ENCODE peak calls at places on chromosomes 4 and X, in four cellular contexts. One of them, this sample, is unnamed.

GRCh38 chr4:39466747-39467146 is 7.9 kb downstream of the LIAS start:
- DNase-seq in IMR-90: peak; percentile 73
- DNase-seq in HepG2: no peak
- DNase-seq in K562: no peak
- DNase-seq in this sample: no peak

GRCh38 chrX:53280316-53280702 is 1.1 kb downstream of the IQSEC2 start:
- DNase-seq in IMR-90: no peak
- DNase-seq in HepG2: no peak
- DNase-seq in K562: no peak
- DNase-seq in this sample: no peak

GRCh38 chr4:90442619-90443018 is 315.4 kb downstream of the CCSER1 start:
- DNase-seq in IMR-90: no peak
- DNase-seq in HepG2: no peak
- DNase-seq in K562: no peak
- DNase-seq in this sample: no peak

GRCh38 chr4:142121951-142122350 is 485.6 kb downstream of the IL15 start:
- DNase-seq in IMR-90: no peak
- DNase-seq in HepG2: no peak
- DNase-seq in K562: no peak
- DNase-seq in this sample: no peak

GRCh38 chr4:183200453-183200852 is 101.4 kb downstream of the WWC2 start:
- DNase-seq in IMR-90: peak; percentile 92
- DNase-seq in HepG2: no peak
- DNase-seq in K562: no peak
- DNase-seq in this sample: peak; percentile 46

GRCh38 chr4:56821394-56822263 is at the start of gene SPINK2:
- DNase-seq in IMR-90: no peak
- DNase-seq in HepG2: no peak
- DNase-seq in K562: peak; percentile 69
- DNase-seq in this sample: peak; percentile 22

GRCh38 chr4:85717847-85718246 is 242.9 kb downstream of the ARHGAP24 start:
- DNase-seq in IMR-90: no peak
- DNase-seq in HepG2: no peak
- DNase-seq in K562: no peak
- DNase-seq in this sample: no peak

GRCh38 chr4:52640808-52641595 is 18.1 kb downstream of the USP46 start:
- DNase-seq in IMR-90: peak; percentile 70
- DNase-seq in HepG2: no peak
- DNase-seq in K562: no peak
- DNase-seq in this sample: no peak

GRCh38 chr4:76504613-76505465 is 69.8 kb downstream of the SHROOM3 start:
- DNase-seq in IMR-90: peak; percentile 63
- DNase-seq in HepG2: peak; percentile 36
- DNase-seq in K562: peak; percentile 39
- DNase-seq in this sample: peak; percentile 39

GRCh38 chr4:119152741-119153140 is 17.1 kb downstream of the MYOZ2 start:
- DNase-seq in IMR-90: no peak
- DNase-seq in HepG2: no peak
- DNase-seq in K562: no peak
- DNase-seq in this sample: no peak

GRCh38 chrX:54085666-54086065 is 41.4 kb upstream of the PHF8 start:
- DNase-seq in IMR-90: no peak
- DNase-seq in HepG2: no peak
- DNase-seq in K562: no peak
- DNase-seq in this sample: no peak

GRCh38 chrX:50067435-50068292 is 133.1 kb downstream of the AKAP4 start:
- DNase-seq in IMR-90: peak; percentile 47
- DNase-seq in HepG2: peak; percentile 66
- DNase-seq in K562: no peak
- DNase-seq in this sample: peak; percentile 26

GRCh38 chr4:10089346-10089745 is 27.3 kb downstream of the WDR1 start:
- DNase-seq in IMR-90: no peak
- DNase-seq in HepG2: peak; percentile 7
- DNase-seq in K562: no peak
- DNase-seq in this sample: peak; percentile 33

GRCh38 chr4:150302553-150302952 is 224.3 kb downstream of the DCLK2 start:
- DNase-seq in IMR-90: peak; percentile 98
- DNase-seq in HepG2: peak; percentile 74
- DNase-seq in K562: peak; percentile 55
- DNase-seq in this sample: peak; percentile 16

DNA sequence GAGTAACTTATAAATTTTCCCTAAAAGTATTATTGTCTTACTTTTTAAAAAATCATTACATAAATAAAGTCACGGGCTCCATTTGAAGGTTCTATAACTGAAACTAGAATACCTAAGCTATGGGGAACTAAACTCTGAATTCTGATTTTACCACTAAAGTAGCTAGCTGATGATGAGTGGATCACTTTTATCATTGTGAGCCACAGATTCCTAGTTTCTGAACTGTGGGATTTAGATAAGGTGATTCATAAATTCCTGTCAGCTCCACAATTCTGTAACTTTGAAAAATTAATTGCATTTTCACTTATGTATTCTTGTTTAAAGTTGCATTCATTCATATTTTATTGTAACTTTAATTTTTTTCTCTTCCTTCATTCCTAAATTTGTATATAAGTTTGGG is 540.9 kb downstream of the GBA3 start:
- DNase-seq in IMR-90: no peak
- DNase-seq in HepG2: no peak
- DNase-seq in K562: no peak
- DNase-seq in this sample: no peak
- TF ChIP-seq MAZ in IMR-90: no peak
- TF ChIP-seq MAZ in HepG2: no peak
- TF ChIP-seq MAZ in K562: no peak
- TF ChIP-seq MAZ in this sample: no peak

DNA sequence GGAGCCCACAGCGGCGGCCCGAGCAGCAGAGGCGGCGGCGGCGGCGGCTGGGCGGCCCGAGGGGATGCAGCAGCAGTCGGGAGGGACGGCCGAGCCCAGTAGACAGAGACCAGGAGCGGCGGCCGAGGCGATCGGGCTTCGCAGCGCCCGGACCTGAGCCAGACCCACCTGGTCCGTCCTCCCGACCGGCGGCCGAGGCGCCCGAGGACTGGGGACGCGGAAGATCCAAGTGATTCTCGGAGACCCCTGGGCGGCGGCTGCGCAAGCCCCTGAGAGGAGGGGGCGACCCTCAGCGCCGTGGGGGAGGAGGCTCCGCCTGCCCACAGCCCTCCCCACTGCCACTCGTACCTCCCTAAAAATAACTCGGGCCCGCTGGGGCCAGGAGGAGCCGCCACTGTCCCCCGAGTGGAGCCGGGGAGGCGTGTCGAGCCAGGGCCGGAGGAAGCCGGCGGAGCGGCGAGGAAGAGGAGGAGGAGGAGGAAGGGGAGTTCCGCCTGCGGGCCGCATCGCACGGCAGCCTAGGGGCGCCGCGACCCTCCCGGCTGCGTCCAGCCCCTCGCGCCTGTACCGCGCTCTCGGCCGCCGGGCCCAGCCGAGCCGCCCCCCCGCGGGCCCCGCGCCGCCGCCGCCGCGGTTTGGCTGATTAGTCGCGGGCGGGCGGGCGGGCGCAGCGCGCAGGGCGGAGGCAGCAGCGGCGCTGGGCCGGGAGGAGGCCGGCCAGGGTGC is 690 bp downstream of the RAPGEF2 start:
- DNase-seq in IMR-90: peak; percentile 23
- DNase-seq in HepG2: no peak
- DNase-seq in K562: peak; percentile 71
- DNase-seq in this sample: peak; percentile 15
- TF ChIP-seq MAZ in IMR-90: no peak
- TF ChIP-seq MAZ in HepG2: no peak
- TF ChIP-seq MAZ in K562: no peak
- TF ChIP-seq MAZ in this sample: no peak

DNA sequence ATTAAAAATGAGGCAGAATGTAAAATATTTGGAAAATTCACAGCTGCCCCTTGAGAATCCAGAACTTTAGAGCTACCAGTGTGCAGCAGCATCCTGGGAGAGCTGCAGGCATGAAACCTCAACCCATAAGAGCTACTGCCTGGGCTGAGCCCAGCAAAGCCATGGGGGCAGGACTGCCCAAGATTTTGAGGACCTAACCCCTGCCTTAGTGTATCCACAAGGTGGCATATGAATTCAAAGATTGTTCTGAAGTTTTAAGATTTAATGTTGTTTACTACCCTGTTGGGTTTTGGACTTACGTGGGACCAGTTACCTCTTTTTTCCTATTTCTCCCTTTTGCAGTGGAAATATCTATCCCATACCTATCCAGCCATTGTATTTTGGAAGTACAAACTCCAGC is 26.4 kb downstream of the CASP6 start:
- DNase-seq in IMR-90: no peak
- DNase-seq in HepG2: no peak
- DNase-seq in K562: no peak
- DNase-seq in this sample: no peak
- TF ChIP-seq MAZ in IMR-90: no peak
- TF ChIP-seq MAZ in HepG2: no peak
- TF ChIP-seq MAZ in K562: no peak
- TF ChIP-seq MAZ in this sample: no peak

DNA sequence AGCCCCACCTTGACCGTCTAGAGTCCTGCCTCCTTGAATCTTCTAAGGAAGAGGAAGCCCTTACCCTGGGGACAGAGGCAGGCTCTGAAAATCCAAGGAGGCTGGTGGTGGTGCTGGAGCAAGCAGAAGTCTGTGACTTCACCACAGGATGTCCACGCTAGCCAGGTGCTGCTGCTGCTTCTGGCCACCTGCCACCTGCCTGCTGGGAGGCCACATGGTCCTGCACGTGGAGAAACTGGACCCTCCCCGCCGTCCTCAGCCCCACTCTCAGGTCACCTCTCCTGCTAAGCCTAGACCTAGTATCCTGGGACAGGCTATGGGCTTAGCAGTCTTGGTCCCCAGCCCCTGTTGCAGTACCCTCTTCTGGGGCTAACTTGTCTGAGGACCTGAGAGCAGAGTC is 15.8 kb downstream of the TMEM31 start:
- DNase-seq in IMR-90: no peak
- DNase-seq in HepG2: no peak
- DNase-seq in K562: no peak
- DNase-seq in this sample: no peak
- TF ChIP-seq MAZ in IMR-90: no peak
- TF ChIP-seq MAZ in HepG2: no peak
- TF ChIP-seq MAZ in K562: no peak
- TF ChIP-seq MAZ in this sample: no peak

GRCh38 chr4:24722026-24722568 is 73.3 kb upstream of the SOD3 start:
- DNase-seq in IMR-90: no peak
- DNase-seq in HepG2: no peak
- DNase-seq in K562: no peak
- DNase-seq in this sample: no peak
- TF ChIP-seq MAZ in IMR-90: no peak
- TF ChIP-seq MAZ in HepG2: no peak
- TF ChIP-seq MAZ in K562: no peak
- TF ChIP-seq MAZ in this sample: no peak

GRCh38 chrX:154485150-154486051 is 1.0 kb downstream of the UBL4A start:
- DNase-seq in IMR-90: no peak
- DNase-seq in HepG2: no peak
- DNase-seq in K562: peak; percentile 33
- DNase-seq in this sample: no peak

GRCh38 chrX:154484255-154485149 is 1.9 kb downstream of the UBL4A start:
- DNase-seq in IMR-90: no peak
- DNase-seq in HepG2: no peak
- DNase-seq in K562: peak; percentile 80
- DNase-seq in this sample: no peak

GRCh38 chrX:154487518-154488290 is 1.3 kb upstream of the UBL4A start:
- DNase-seq in IMR-90: no peak
- DNase-seq in HepG2: no peak
- DNase-seq in K562: no peak
- DNase-seq in this sample: no peak

GRCh38 chrX:154486396-154487207 is at the start of gene UBL4A:
- DNase-seq in IMR-90: peak; percentile 11
- DNase-seq in HepG2: no peak
- DNase-seq in K562: peak; percentile 83
- DNase-seq in this sample: peak; percentile 33

DNA sequence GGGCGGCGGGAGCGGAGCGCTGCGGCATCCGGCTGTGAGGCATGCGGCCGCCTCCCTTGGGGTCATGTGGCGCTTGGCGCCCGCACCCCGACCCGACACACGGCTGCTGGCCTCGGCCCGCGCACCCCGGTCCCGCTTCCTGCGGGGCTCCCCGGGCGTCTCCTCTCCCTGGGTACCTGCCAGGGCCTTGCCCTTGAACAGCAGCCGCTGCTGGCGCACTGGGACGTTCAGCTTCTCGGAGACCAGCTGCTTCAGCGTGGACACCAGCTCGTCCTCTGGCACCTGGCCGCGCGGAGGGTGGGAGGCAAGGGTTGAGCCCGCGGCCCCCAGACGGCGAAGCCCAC is 391 bp downstream of the UBL4A start:
- DNase-seq in IMR-90: no peak
- DNase-seq in HepG2: no peak
- DNase-seq in K562: no peak
- DNase-seq in this sample: peak; percentile 6
- TF ChIP-seq MAZ in IMR-90: no peak
- TF ChIP-seq MAZ in HepG2: no peak
- TF ChIP-seq MAZ in K562: no peak
- TF ChIP-seq MAZ in this sample: no peak

GRCh38 chrX:111270339-111270738 is at the start of gene CAPN6:
- DNase-seq in IMR-90: peak; percentile 5
- DNase-seq in HepG2: no peak
- DNase-seq in K562: no peak
- DNase-seq in this sample: peak; percentile 1
- TF ChIP-seq MAZ in IMR-90: no peak
- TF ChIP-seq MAZ in HepG2: no peak
- TF ChIP-seq MAZ in K562: no peak
- TF ChIP-seq MAZ in this sample: no peak

DNA sequence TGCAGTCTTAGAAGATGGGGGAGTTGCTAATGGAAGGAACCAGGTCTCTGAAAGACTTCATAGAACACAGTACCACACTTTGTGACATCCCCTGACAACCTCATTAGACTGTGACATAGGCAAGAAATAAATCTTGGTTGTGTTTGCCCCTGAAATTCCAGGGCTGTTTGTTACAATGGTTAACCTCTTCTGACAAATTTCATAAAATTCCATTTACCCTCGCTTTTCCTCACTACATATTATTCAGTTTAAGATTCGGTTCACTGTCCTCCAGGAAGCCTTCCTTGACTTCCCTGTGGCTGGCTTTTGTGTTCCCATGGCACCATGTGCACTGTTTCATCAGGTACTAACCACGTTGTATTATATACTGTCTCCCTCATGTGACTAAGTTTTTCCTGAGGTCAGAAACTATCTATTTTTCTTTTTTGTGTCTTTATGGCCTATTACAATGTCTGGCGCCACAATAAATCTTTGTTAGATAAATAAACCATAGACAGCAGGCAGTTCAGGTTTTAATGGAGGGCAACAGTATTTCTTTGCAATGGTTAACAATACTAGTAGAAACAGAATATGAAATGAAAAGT is 54.2 kb downstream of the ATXN3L start:
- DNase-seq in IMR-90: no peak
- DNase-seq in HepG2: no peak
- DNase-seq in K562: no peak
- DNase-seq in this sample: no peak
- TF ChIP-seq MAZ in IMR-90: no peak
- TF ChIP-seq MAZ in HepG2: no peak
- TF ChIP-seq MAZ in K562: no peak
- TF ChIP-seq MAZ in this sample: no peak

DNA sequence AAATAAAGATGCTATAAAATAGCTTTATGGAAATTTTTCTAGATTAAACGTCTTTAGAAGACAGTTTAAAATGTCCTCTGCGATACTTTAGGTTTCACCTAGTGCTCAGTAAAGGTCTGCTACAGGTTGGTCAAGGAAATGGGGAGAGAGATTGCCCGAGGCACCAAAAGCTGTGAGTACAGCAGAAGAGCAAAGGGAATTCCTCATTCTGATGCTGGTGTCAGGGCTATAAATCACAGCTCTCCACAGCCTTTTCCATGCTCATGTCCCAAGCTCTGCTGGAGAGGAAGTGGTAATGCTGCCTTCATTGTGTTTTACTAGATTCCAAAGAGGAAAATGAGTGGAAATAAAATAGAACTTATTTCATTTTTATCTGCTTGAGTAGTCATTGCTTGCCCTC is 2060.4 kb downstream of the ARAP2 start:
- DNase-seq in IMR-90: no peak
- DNase-seq in HepG2: no peak
- DNase-seq in K562: no peak
- DNase-seq in this sample: no peak
- TF ChIP-seq MAZ in IMR-90: no peak
- TF ChIP-seq MAZ in HepG2: no peak
- TF ChIP-seq MAZ in K562: no peak
- TF ChIP-seq MAZ in this sample: no peak